ENCODE peak calls at places on chromosomes 2 and 18, in four cellular contexts. B, H, K and X are unnamed samples.

GRCh38 chr18:10405014-10405493 is 49.4 kb upstream of the APCDD1 start:
- DNase-seq in B (no peak), H (no peak), K (no peak), X (no peak)

GRCh38 chr2:240196716-240197438 is 56.4 kb upstream of the OTOS start:
- DNase-seq in B (no peak), H (peak), K (no peak), X (no peak)

GRCh38 chr18:44789704-44790103 is 109.0 kb downstream of the SETBP1 start:
- DNase-seq in B (no peak), H (no peak), K (no peak), X (no peak)

GRCh38 chr2:229780856-229781773 is 66.8 kb upstream of the DNER start:
- DNase-seq in B (peak), H (no peak), K (peak), X (no peak)

GRCh38 chr18:27964811-27965210 is 212.1 kb downstream of the CDH2 start:
- DNase-seq in B (no peak), H (no peak), K (peak), X (no peak)

GRCh38 chr2:26177122-26177521 is 4.2 kb downstream of the GAREM2 start:
- DNase-seq in B (no peak), H (no peak), K (no peak), X (no peak)

GRCh38 chr2:219522111-219523030 is 8.1 kb downstream of the ASIC4 start:
- DNase-seq in B (no peak), H (no peak), K (peak), X (peak)

GRCh38 chr2:74917702-74918619 is 40.5 kb upstream of the POLE4 start:
- DNase-seq in B (peak), H (peak), K (peak), X (peak)

GRCh38 chr2:126655500-126656310 is at the start of gene GYPC:
- DNase-seq in B (peak), H (no peak), K (peak), X (peak)

GRCh38 chr2:12709207-12709522 is 7.6 kb upstream of the TRIB2 start:
- DNase-seq in B (no peak), H (no peak), K (no peak), X (no peak)

GRCh38 chr2:97663962-97664635 is at the start of gene ACTR1B:
- DNase-seq in B (peak), H (peak), K (peak), X (peak)

GRCh38 chr2:218892693-218893348 is 12.2 kb downstream of the WNT10A start:
- DNase-seq in B (no peak), H (no peak), K (peak), X (no peak)

GRCh38 chr18:37566479-37567060 is 972 bp upstream of the CELF4 start:
- DNase-seq in B (no peak), H (no peak), K (peak), X (no peak)
- H3K4me3 ChIP-seq in B (peak), H (peak), K (peak), X (peak)

DNA sequence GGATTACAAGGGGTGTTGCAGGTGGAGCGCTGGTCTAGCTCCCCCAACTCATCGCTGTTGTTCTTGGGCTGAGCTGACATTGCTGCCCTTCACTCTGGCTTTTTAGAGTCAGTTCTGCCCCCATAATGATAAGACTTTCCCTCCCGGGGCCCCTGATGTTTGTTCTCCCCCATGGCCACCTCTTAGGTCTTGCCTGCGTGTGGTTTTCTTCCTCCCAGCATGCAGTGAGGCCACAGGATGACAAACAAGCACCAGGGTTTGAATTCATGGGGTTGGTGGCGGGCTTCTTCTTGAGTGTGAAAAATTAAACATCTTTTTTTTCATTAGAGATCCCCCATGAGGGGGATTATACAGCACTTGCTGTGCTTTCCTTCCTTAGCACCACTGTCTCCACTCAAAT is 74.1 kb downstream of the CTAGE1 start:
- DNase-seq in B (no peak), H (no peak), K (no peak), X (no peak)
- H3K4me3 ChIP-seq in B (no peak), H (no peak), K (no peak), X (no peak)

GRCh38 chr2:235641956-235642355 is 148.1 kb downstream of the AGAP1 start:
- DNase-seq in B (no peak), H (no peak), K (peak), X (no peak)
- H3K4me3 ChIP-seq in B (no peak), H (no peak), K (no peak), X (no peak)

GRCh38 chr2:170822885-170823799 is 6.5 kb downstream of the GAD1 start:
- DNase-seq in B (no peak), H (no peak), K (peak), X (no peak)
- H3K4me3 ChIP-seq in B (peak), H (no peak), K (peak), X (no peak)

GRCh38 chr2:234710587-234710986 is 213.7 kb upstream of the ARL4C start:
- DNase-seq in B (no peak), H (no peak), K (peak), X (no peak)

GRCh38 chr2:234711308-234711707 is 214.4 kb upstream of the ARL4C start:
- DNase-seq in B (no peak), H (no peak), K (no peak), X (no peak)

GRCh38 chr2:234708091-234708683 is 211.3 kb upstream of the ARL4C start:
- DNase-seq in B (no peak), H (no peak), K (peak), X (no peak)

GRCh38 chr2:234710066-234710465 is 213.2 kb upstream of the ARL4C start:
- DNase-seq in B (no peak), H (no peak), K (no peak), X (no peak)

GRCh38 chr2:234708717-234709116 is 211.8 kb upstream of the ARL4C start:
- DNase-seq in B (no peak), H (no peak), K (no peak), X (no peak)
- H3K4me3 ChIP-seq in B (no peak), H (no peak), K (peak), X (no peak)

GRCh38 chr18:67600181-67600631 is 83.7 kb upstream of the DSEL start:
- DNase-seq in B (peak), H (no peak), K (no peak), X (no peak)
- H3K4me3 ChIP-seq in B (no peak), H (no peak), K (no peak), X (no peak)

DNA sequence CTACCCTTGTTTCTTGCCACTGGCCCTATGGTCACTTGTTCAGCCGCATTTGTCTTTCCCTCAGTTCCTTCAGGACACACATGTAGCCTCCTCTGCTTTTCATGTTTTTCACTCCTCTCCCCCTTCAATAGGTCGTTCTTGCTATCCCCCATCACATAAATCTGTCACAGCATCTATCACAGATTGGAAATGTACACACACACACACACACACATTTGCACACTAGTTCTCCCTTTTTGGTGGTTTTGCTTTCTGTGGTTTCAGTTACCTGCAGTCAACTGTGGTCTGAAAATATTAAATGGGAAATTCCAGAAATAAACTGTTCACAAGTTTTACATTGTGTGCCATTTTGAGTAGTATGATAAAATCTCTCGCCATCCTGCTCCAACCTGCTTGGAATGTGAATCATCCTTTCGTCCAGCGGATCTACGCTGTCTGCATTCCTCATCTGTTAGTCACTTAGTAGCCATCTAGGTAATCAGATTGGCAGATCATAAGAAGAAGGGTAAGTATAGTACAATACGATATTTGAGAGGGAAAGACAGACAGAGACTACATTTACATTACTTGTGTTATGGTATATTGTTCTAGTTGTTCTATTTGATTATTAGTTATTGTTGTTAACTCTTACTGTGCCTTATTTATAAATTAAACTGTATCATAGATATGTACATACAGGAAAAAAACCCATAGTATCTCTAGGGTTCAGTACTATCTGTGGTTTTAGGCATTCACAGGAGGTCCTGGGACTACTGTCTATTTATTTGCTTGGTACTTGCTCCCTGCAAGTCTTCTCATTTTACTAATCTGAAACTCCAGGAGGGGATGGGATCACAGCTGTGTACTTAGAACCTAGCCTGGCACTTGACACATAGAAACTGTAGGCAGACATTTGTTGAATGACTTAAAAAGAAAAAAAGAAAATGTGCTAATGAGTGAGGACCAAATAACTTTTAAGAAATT is 86.1 kb upstream of the PNPT1 start:
- DNase-seq in B (peak), H (peak), K (no peak), X (no peak)
- H3K4me3 ChIP-seq in B (no peak), H (peak), K (no peak), X (no peak)